ENCODE peak calls at places on chromosomes 4 and X, in four cellular contexts. One of them, this sample, is unnamed.
A peak's percentile ranks its signal among the peaks of the same experiment; 100 is the strongest.

GRCh38 chrX:130079824-130080406 is 30.4 kb downstream of the ELF4 start:
- DNase-seq in ovary: peak; percentile 61
- DNase-seq in fibroblast of lung: peak; percentile 50
- DNase-seq in small intestine: peak; percentile 75
- DNase-seq in this sample: no peak

GRCh38 chrX:155747520-155747919 is 133.6 kb upstream of the VAMP7 start:
- DNase-seq in ovary: no peak
- DNase-seq in fibroblast of lung: no peak
- DNase-seq in small intestine: peak; percentile 83
- DNase-seq in this sample: no peak

GRCh38 chr4:99404595-99405287 is 30.4 kb downstream of the ADH7 start:
- DNase-seq in ovary: no peak
- DNase-seq in fibroblast of lung: peak; percentile 96
- DNase-seq in small intestine: peak; percentile 36
- DNase-seq in this sample: peak; percentile 62

GRCh38 chrX:120517936-120518335 is 42.8 kb downstream of the CUL4B start:
- DNase-seq in ovary: no peak
- DNase-seq in fibroblast of lung: peak; percentile 85
- DNase-seq in small intestine: no peak
- DNase-seq in this sample: no peak

GRCh38 chr4:118931791-118932190 is 43.1 kb downstream of the SYNPO2 start:
- DNase-seq in ovary: no peak
- DNase-seq in fibroblast of lung: peak; percentile 56
- DNase-seq in small intestine: no peak
- DNase-seq in this sample: no peak

GRCh38 chr4:96916731-96917130 is 1076.8 kb downstream of the PDHA2 start:
- DNase-seq in ovary: no peak
- DNase-seq in fibroblast of lung: no peak
- DNase-seq in small intestine: no peak
- DNase-seq in this sample: no peak

GRCh38 chr4:74969507-74970474 is 36.9 kb downstream of the PARM1 start:
- DNase-seq in ovary: no peak
- DNase-seq in fibroblast of lung: no peak
- DNase-seq in small intestine: no peak
- DNase-seq in this sample: no peak

GRCh38 chr4:95839891-95840290 is at the start of gene PDHA2:
- DNase-seq in ovary: no peak
- DNase-seq in fibroblast of lung: no peak
- DNase-seq in small intestine: no peak
- DNase-seq in this sample: peak; percentile 61

GRCh38 chrX:125287282-125287681 is 32.4 kb upstream of the TEX13C start:
- DNase-seq in ovary: no peak
- DNase-seq in fibroblast of lung: no peak
- DNase-seq in small intestine: no peak
- DNase-seq in this sample: peak; percentile 52

GRCh38 chr4:37674446-37674845 is 11.7 kb downstream of the RELL1 start:
- DNase-seq in ovary: no peak
- DNase-seq in fibroblast of lung: no peak
- DNase-seq in small intestine: no peak
- DNase-seq in this sample: no peak
- H3K4me1 ChIP-seq in ovary: peaks cover 3% of the 10 kb centered on the region
- H3K4me1 ChIP-seq in fibroblast of lung: no peaks in the 10 kb centered on the region
- H3K4me1 ChIP-seq in small intestine: peaks cover 20% of the 10 kb centered on the region
- H3K4me1 ChIP-seq in this sample: no peaks in the 10 kb centered on the region

GRCh38 chr4:25759101-25759500 is 103.5 kb downstream of the SLC34A2 start:
- DNase-seq in ovary: no peak
- DNase-seq in fibroblast of lung: no peak
- DNase-seq in small intestine: no peak
- DNase-seq in this sample: no peak

GRCh38 chr4:25760048-25760447 is 102.7 kb downstream of the SEL1L3 start:
- DNase-seq in ovary: no peak
- DNase-seq in fibroblast of lung: no peak
- DNase-seq in small intestine: no peak
- DNase-seq in this sample: no peak

GRCh38 chr4:25755911-25756310 is 100.3 kb downstream of the SLC34A2 start:
- DNase-seq in ovary: no peak
- DNase-seq in fibroblast of lung: no peak
- DNase-seq in small intestine: no peak
- DNase-seq in this sample: no peak

GRCh38 chr4:25757452-25757851 is 101.8 kb downstream of the SLC34A2 start:
- DNase-seq in ovary: no peak
- DNase-seq in fibroblast of lung: no peak
- DNase-seq in small intestine: no peak
- DNase-seq in this sample: no peak

GRCh38 chr4:25756503-25756902 is 100.9 kb downstream of the SLC34A2 start:
- DNase-seq in ovary: no peak
- DNase-seq in fibroblast of lung: peak; percentile 16
- DNase-seq in small intestine: no peak
- DNase-seq in this sample: no peak
- H3K36me3 ChIP-seq in ovary: no peaks in the 10 kb centered on the region
- H3K36me3 ChIP-seq in fibroblast of lung: no peaks in the 10 kb centered on the region
- H3K36me3 ChIP-seq in small intestine: peaks cover 6% of the 10 kb centered on the region
- H3K36me3 ChIP-seq in this sample: no peaks in the 10 kb centered on the region

GRCh38 chr4:2662598-2662997 is 93.5 kb downstream of the TNIP2 start:
- DNase-seq in ovary: no peak
- DNase-seq in fibroblast of lung: peak; percentile 87
- DNase-seq in small intestine: no peak
- DNase-seq in this sample: no peak
- H3K4me1 ChIP-seq in ovary: peaks cover 8% of the 10 kb centered on the region
- H3K4me1 ChIP-seq in fibroblast of lung: peaks cover 15% of the 10 kb centered on the region
- H3K4me1 ChIP-seq in small intestine: no peaks in the 10 kb centered on the region
- H3K4me1 ChIP-seq in this sample: no peaks in the 10 kb centered on the region

GRCh38 chr4:77872723-77873435 is 10.2 kb downstream of the MRPL1 start:
- DNase-seq in ovary: no peak
- DNase-seq in fibroblast of lung: no peak
- DNase-seq in small intestine: no peak
- DNase-seq in this sample: no peak
- H3K36me3 ChIP-seq in ovary: no peaks in the 10 kb centered on the region
- H3K36me3 ChIP-seq in fibroblast of lung: peaks cover 2% of the 10 kb centered on the region
- H3K36me3 ChIP-seq in small intestine: peaks cover 4% of the 10 kb centered on the region
- H3K36me3 ChIP-seq in this sample: no peaks in the 10 kb centered on the region

This sample was measured in aorta.